ENCODE peak calls at places on chromosomes 1 and 21, in five cellular contexts. O is stomach, A is HCT116, L is prostate gland, E is sigmoid colon. U is an unnamed sample.

GRCh38 chr1:16145030-16145987 is 10.6 kb downstream of the EPHA2 start:
- DNase-seq in L (peak), E (peak), A (peak), O (peak), U (no peak)

GRCh38 chr1:59691261-59691660 is 123.5 kb upstream of the HOOK1 start:
- DNase-seq in L (no peak), O (no peak), A (no peak), E (peak), U (no peak)

GRCh38 chr1:229381234-229381633 is 38.4 kb upstream of the CCSAP start:
- DNase-seq in A (no peak), E (no peak), L (no peak), O (no peak), U (no peak)

GRCh38 chr1:115112496-115113375 is 23.4 kb upstream of the TSPAN2 start:
- DNase-seq in A (peak), E (no peak), L (peak), O (peak), U (no peak)

GRCh38 chr1:107766533-107766932 is 198.4 kb downstream of the VAV3 start:
- DNase-seq in L (no peak), O (no peak), E (no peak), A (no peak), U (no peak)

GRCh38 chr1:17540255-17541001 is 930 bp downstream of the ARHGEF10L start:
- DNase-seq in E (peak), A (no peak), O (no peak), L (peak), U (no peak)

GRCh38 chr1:32182060-32182459 is 2.6 kb downstream of the TXLNA start:
- DNase-seq in A (no peak), E (peak), L (no peak), O (no peak), U (no peak)

GRCh38 chr1:154325583-154326545 is 539 bp downstream of the ATP8B2 start:
- DNase-seq in A (peak), O (peak), L (peak), E (peak), U (no peak)

DNA sequence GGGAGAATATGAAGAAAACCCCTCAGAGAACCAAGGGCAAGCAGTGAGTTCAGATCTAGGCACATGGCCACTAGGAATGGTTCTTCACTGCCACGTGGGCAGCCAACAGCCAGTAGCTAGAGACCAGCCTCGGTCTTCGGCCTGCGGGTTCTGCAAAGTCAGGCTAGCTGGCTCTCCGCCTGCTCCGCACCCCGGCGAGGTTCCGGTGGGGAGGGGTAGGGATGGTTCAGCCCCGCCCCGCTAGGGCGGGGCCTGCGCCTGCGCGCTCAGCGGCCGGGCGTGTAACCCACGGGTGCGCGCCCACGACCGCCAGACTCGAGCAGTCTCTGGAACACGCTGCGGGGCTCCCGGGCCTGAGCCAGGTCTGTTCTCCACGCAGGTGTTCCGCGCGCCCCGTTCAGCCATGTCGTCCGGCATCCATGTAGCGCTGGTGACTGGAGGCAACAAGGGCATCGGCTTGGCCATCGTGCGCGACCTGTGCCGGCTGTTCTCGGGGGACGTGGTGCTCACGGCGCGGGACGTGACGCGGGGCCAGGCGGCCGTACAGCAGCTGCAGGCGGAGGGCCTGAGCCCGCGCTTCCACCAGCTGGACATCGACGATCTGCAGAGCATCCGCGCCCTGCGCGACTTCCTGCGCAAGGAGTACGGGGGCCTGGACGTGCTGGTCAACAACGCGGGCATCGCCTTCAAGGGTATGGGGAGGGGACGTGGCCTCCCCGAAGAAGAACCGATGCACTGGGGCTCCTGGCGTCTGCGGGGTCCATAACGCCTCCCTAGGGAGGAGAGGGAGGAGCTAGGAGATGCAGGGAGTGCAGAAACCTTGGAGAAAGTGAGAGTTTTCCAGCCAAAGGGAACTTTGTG is at the start of gene CBR1:
- DNase-seq in O (peak), L (peak), A (no peak), E (peak), U (peak)
- TF ChIP-seq POLR2A in O (peak), L (peak), A (no peak), E (peak), U (peak)

DNA sequence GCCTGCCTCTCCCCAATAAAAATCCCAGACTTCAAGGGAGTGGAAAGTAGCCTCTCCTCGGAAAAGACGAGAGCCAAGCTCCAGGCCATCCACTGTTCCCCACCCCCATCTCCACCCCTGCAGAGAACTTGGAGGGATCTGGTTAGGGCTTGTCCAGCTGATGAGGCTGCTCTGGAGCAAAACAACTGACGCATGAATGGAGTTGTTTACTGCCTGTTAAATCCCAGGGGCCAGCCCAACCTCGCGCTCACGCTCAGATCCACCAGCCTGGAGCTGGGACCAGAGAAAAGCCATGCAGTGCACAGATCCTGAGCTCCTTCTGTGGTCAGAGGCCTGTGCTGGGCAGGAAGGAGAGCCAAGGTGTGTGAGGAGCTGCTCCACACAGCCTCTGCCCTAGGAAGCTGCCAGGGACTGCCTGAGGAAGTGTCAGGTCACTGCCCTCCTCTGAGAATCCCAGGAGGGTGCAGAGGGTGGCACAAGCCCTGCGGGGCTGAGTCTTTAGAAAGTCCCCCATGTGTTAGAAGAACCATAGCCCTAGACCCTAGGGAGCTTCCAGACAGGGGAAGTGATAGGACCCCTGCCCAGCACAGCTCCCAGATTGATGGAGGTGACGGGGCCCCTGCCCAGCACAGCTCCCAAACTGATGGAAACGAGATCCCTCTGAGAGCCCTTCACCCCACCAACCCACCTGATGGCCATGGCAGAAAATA is 109.0 kb upstream of the IPO9 start:
- DNase-seq in A (no peak), O (no peak), L (no peak), E (peak), U (no peak)
- TF ChIP-seq POLR2AphosphoS5 in A (no peak), O (peak), L (peak), E (peak), U (no peak)

DNA sequence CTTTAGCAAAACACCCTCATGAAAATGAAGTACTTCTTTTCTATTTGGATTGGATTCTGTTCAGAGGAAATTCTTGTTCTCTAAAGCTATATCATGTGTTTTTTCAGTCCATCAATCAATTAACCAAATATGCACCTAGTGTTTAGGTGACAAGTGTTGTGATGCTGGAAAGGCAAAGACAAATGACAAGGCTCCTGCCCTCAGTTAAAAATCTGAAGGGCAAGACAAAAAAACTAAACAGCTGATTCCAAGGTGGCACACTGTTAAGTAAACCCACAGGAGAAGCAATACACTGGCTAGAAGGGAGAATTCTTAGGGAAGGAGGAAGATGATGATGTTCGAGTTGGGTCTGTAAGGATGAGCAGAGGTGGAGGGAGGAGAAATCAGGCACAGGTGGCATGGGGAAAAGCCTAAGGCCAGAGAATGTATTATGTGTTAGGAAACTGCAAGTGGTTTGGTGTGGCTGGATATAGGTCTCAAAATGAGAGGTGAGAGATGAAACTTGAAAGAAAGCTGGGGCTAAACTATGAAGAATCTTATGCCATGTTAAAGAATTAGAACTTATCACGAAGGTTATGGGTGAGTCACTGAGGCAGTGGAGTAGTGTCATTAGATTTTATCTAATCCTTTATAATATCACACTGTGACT is 51.8 kb upstream of the GFI1 start:
- DNase-seq in O (no peak), L (no peak), E (no peak), A (no peak), U (no peak)
- TF ChIP-seq POLR2A in O (no peak), L (no peak), E (no peak), A (no peak), U (peak)

DNA sequence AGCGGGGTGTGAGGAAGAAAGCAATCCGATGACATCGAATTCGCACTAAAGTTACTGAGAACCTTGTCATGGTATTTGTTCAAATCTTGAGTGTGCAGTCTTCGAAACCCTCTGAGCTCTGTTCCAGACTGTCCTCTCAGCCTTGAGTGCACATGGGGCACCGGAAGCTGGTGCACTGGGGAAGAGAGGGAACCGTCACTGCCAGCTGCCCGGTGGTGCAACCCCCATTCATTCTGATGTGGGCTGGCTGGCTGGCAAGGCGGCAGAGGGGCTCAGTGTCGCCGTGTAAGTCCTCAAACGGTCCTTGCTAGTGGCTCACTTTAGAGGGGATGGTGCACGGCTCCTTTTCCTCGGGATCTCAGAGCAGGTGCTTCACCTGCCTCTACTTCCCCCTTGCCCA is 137.4 kb downstream of the KIF26B start:
- DNase-seq in A (no peak), L (no peak), E (no peak), O (no peak), U (no peak)
- TF ChIP-seq POLR2AphosphoS5 in A (no peak), L (no peak), E (no peak), O (no peak), U (no peak)

DNA sequence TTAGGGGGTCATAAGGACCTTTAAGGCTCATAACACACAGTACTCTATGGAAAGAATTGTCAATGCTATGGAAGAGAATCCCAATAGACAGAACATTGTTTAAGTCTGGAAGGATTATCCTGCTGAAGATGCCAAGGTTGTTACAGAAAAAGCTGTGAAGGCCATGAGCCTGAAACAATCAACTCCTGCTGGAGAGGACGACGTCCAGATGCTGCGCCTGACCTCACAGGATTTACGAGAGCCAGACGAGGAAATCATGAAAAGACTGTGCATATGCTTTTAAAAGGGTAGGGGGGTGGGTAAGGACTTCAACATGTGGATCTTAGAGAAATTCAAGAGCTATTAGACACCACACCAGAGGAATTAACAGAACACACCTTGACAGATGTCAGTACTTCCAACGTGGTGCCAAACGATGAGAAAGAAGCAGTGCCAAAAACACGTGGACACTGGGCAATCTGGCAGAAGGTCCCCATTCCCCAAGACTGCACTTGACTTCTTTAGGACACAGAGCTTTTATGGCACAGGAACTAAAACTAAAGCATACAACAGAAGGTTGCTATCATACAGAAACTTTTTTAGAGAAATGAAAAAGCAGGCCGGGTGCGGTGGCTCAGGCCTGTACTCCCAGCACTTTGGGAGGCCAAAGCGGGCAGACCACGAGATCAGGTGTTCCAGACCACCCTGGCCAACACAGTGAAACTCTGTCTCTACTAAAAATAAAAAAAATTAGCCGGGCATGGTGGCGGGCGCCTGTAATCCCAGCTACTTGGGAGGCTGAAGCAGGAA is 43.2 kb downstream of the GNB1 start:
- DNase-seq in A (no peak), E (no peak), L (no peak), O (no peak), U (no peak)
- TF ChIP-seq POLR2A in A (no peak), E (no peak), L (no peak), O (no peak), U (no peak)

GRCh38 chr1:2255420-2256369 is 27.6 kb downstream of the SKI start:
- DNase-seq in L (no peak), E (no peak), A (peak), O (no peak), U (no peak)
- TF ChIP-seq POLR2AphosphoS5 in L (no peak), E (peak), A (no peak), O (no peak), U (no peak)

DNA sequence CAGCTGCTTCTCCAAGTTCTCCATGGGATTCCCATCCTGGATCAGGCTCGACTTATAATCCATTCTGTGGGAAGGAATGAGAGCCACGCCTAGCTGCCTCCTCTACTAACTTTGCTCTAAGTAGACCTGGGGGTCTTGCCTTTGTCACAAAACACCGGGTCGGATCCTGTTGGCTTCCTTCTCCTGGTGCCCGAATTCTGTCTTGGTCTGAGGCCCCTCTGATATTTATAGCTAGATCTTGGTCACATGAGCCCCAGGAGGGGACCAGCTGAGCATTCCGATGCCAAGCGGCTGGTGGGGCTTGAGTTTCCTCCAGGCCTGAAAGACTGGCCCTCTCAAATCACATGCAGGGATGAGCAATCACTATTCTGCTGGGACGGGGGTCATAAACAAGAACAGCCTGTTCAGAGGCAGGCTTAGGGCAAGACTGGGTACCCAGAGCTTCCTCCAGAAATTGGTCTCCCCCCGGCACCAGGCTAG is at the start of gene TRIM63:
- DNase-seq in L (no peak), E (no peak), O (no peak), A (no peak), U (no peak)
- TF ChIP-seq POLR2A in L (no peak), E (no peak), O (no peak), A (no peak), U (no peak)

DNA sequence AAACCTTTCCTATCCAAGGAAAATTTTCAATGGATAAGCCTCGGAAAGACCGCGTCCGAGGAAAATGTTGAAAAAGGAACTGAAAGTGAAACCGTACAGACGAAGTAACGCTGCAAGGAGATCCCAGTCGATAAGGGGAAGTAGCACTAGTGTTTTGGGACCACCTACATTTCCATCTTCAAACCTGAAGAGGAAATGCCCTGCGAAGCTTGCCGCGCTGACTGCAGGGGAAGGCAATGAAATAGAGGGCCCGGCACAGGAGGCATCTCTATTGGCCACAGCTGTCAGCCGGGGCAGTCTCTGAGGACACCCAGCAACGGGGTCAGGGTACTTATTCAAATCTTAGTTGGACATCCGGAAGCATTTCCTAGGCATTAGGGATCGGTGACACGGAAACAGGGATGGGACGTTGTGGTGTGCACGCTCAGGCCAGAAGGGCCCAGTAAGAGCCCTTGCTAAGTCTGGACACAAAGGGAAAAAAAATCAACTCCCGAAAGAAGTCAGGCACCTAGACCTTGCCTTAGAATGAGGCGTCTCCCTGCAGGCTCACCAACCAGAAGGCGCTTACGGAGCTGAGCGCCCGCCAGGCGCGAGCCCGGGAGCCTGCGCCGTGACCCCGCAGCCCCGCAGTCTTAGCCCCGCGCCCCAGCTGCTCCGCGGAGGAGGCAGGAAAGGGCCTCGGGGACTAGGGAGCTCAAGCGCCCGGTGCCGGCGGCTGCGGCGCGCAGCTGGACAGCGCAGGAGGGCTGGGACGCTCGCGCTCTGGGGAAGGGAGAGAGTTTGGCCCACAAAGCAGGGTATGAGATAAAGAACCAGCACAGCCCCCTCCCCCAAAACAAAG is 649 bp downstream of the USF1 start:
- DNase-seq in L (peak), E (peak), A (no peak), O (peak), U (no peak)
- TF ChIP-seq POLR2AphosphoS5 in L (no peak), E (peak), A (no peak), O (no peak), U (no peak)